ENCODE peak calls at places on chromosomes 13 and 19, in eight cellular contexts. S, Q, J, V, W, P, O and G are unnamed samples. For H3K27me3, the result is how much of the 10 kb centered on the place peaks cover.

GRCh38 chr19:49877879-49878743 is 609 bp downstream of the TBC1D17 start:
- DNase-seq in P (peak), S (peak), J (peak), Q (peak), V (peak), O (peak), W (peak), G (peak)

GRCh38 chr13:80195649-80196048 is 145.3 kb downstream of the SPRY2 start:
- DNase-seq in J (no peak), O (no peak), Q (no peak), P (no peak), W (no peak), S (no peak), V (no peak), G (no peak)

GRCh38 chr13:25233861-25234260 is 53.4 kb downstream of the MTMR6 start:
- DNase-seq in W (no peak), O (no peak), J (no peak), P (no peak), S (no peak), Q (no peak), V (no peak), G (no peak)

GRCh38 chr13:109198585-109198984 is 569.2 kb downstream of the MYO16 start:
- DNase-seq in J (no peak), V (peak), P (no peak), Q (no peak), O (no peak), S (no peak), W (no peak), G (no peak)

GRCh38 chr13:49020328-49020727 is 44.6 kb downstream of the FNDC3A start:
- DNase-seq in O (no peak), S (no peak), V (no peak), P (no peak), W (no peak), J (no peak), Q (no peak), G (no peak)

GRCh38 chr13:84706004-84706710 is 823.9 kb upstream of the SLITRK1 start:
- DNase-seq in O (no peak), W (no peak), V (no peak), Q (no peak), P (no peak), J (no peak), S (no peak), G (no peak)

GRCh38 chr19:50061650-50062049 is 35.8 kb downstream of the ZNF473 start:
- DNase-seq in S (no peak), W (no peak), V (no peak), O (no peak), P (no peak), Q (no peak), J (no peak), G (no peak)

GRCh38 chr19:10431943-10432735 is 11.8 kb downstream of the PDE4A start:
- DNase-seq in S (peak), V (peak), W (peak), Q (peak), J (peak), O (peak), P (peak), G (peak)

GRCh38 chr13:32063622-32064233 is 32.2 kb downstream of the FRY start:
- DNase-seq in P (no peak), Q (no peak), V (no peak), J (no peak), W (no peak), S (no peak), O (no peak), G (no peak)

GRCh38 chr13:98246538-98247172 is 69.6 kb upstream of the RNF113B start:
- DNase-seq in O (no peak), S (no peak), V (no peak), W (no peak), J (no peak), P (no peak), Q (no peak), G (no peak)

GRCh38 chr19:50555447-50556235 is 12.6 kb downstream of the LRRC4B start:
- DNase-seq in O (no peak), S (no peak), W (peak), J (peak), P (no peak), Q (no peak), V (no peak), G (peak)

GRCh38 chr13:22736084-22736767 is 444.6 kb upstream of the SGCG start:
- DNase-seq in V (no peak), S (no peak), J (no peak), P (no peak), O (no peak), Q (no peak), W (no peak), G (no peak)

GRCh38 chr13:40376296-40376849 is 290.1 kb downstream of the FOXO1 start:
- DNase-seq in P (no peak), Q (no peak), V (no peak), O (no peak), W (no peak), S (no peak), J (no peak), G (no peak)

GRCh38 chr13:40379186-40379585 is 287.3 kb downstream of the FOXO1 start:
- DNase-seq in J (no peak), S (no peak), V (no peak), O (no peak), W (no peak), P (no peak), Q (no peak), G (no peak)

GRCh38 chr13:40376867-40377266 is 289.6 kb downstream of the FOXO1 start:
- DNase-seq in W (no peak), V (no peak), J (no peak), P (no peak), S (no peak), Q (no peak), O (no peak), G (no peak)

GRCh38 chr13:40377783-40378182 is 288.7 kb downstream of the FOXO1 start:
- DNase-seq in Q (no peak), P (no peak), W (no peak), O (no peak), S (peak), V (no peak), J (no peak), G (no peak)

GRCh38 chr13:40375522-40376171 is 290.8 kb downstream of the FOXO1 start:
- DNase-seq in O (no peak), W (no peak), Q (no peak), J (no peak), S (no peak), P (no peak), V (no peak), G (no peak)
- H3K27me3 ChIP-seq in O (under half), W (under half), Q (under half), J (under half), S (under half), P (under half), V (under half), G (under half)

DNA sequence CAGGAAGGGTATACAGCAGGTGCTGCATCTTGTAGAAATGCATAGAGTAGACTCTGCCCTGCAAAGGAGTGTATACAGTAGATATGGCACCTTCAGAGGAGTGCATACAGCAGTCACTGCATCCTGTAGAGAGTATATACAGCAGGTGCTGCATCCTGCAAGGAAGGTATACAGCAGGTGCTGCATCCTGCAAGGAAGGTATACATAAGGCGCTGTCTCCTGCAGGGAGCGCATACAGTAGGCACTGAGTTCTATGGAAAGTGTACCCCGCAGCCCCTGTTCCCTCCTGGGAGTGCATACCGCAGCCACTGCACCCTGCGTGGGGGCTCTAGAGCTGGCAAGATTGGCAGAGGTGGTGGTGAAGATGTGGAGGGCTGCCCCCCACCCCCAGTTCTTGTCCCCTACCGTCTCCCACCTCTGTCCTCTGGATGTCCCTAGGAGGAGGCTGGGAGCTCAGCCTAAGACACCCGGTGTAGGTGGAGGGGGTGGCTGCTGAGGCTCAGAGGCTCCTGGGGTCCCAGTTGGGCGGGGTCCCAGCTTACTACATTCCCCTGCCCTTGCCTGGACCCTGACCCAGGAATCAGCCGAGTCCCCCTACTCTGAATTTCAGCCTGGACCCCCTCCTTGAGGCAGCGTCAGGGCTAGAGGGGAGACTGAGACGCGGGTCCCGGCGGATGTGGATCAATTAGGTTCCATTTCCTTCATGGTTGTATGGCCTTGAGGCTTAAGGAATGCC is 2.3 kb upstream of the ADAMTSL5 start:
- DNase-seq in S (no peak), V (no peak), J (no peak), O (no peak), P (no peak), W (no peak), Q (no peak), G (no peak)
- H3K27me3 ChIP-seq in S (under half), V (under half), J (under half), O (under half), P (under half), W (half or more), Q (under half), G (under half)

GRCh38 chr13:95552208-95552538 is 347 bp upstream of the CLDN10 start:
- DNase-seq in Q (no peak), J (no peak), S (no peak), V (no peak), P (no peak), O (no peak), W (no peak), G (no peak)
- H3K27me3 ChIP-seq in Q (under half), J (under half), S (under half), V (under half), P (half or more), O (under half), W (under half), G (under half)

GRCh38 chr13:100597253-100597652 is 8.7 kb upstream of the GGACT start:
- DNase-seq in J (no peak), S (peak), O (no peak), W (no peak), P (no peak), V (no peak), Q (no peak), G (no peak)
- H3K27me3 ChIP-seq in J (under half), S (under half), O (under half), W (under half), P (under half), V (under half), Q (under half), G (under half)

GRCh38 chr19:41518141-41518540 is 57.8 kb upstream of the CEACAM21 start:
- DNase-seq in P (no peak), V (no peak), W (no peak), O (no peak), S (no peak), Q (no peak), J (no peak), G (no peak)
- H3K27me3 ChIP-seq in P (half or more), V (under half), W (under half), O (under half), S (half or more), Q (under half), J (under half), G (half or more)

GRCh38 chr19:4575978-4576933 is 16.8 kb upstream of the SEMA6B start:
- DNase-seq in O (peak), Q (peak), P (peak), V (peak), S (peak), J (peak), W (peak), G (peak)

GRCh38 chr19:4575267-4575793 is 15.8 kb upstream of the SEMA6B start:
- DNase-seq in J (peak), W (peak), O (peak), V (peak), Q (no peak), P (peak), S (peak), G (peak)

GRCh38 chr19:4578552-4579248 is 19.2 kb upstream of the SEMA6B start:
- DNase-seq in Q (no peak), O (no peak), V (no peak), W (no peak), P (no peak), J (no peak), S (no peak), G (no peak)

GRCh38 chr19:4579389-4579788 is 19.9 kb upstream of the SEMA6B start:
- DNase-seq in S (no peak), J (no peak), V (no peak), P (no peak), O (no peak), Q (no peak), W (no peak), G (no peak)

GRCh38 chr19:4577020-4577782 is 17.7 kb upstream of the SEMA6B start:
- DNase-seq in W (no peak), Q (no peak), P (no peak), J (no peak), S (no peak), O (peak), V (no peak), G (no peak)
- H3K27me3 ChIP-seq in W (under half), Q (under half), P (under half), J (under half), S (under half), O (under half), V (under half), G (half or more)

GRCh38 chr13:45628094-45628493 is 12.6 kb upstream of the ERICH6B start:
- DNase-seq in J (no peak), S (no peak), Q (no peak), V (no peak), O (no peak), P (no peak), W (no peak), G (no peak)
- H3K27me3 ChIP-seq in J (under half), S (under half), Q (under half), V (under half), O (under half), P (under half), W (under half), G (under half)